ENCODE peak calls at places on chromosomes 11 and 22, in seven cellular contexts. T is stomach, O is SK-N-SH, K is sigmoid colon, J is GM23338, X is HCT116, Q is transverse colon. S is an unnamed sample.

GRCh38 chr22:28375761-28376534 is 303.7 kb downstream of the TTC28 start:
- DNase-seq in T (no peak), Q (no peak), K (no peak), J (no peak), O (no peak), X (no peak), S (no peak)

GRCh38 chr22:33831207-33831606 is 89.1 kb downstream of the LARGE1 start:
- DNase-seq in Q (no peak), J (peak; percentile 46), X (no peak), O (no peak), T (no peak), K (no peak), S (no peak)

GRCh38 chr11:95575517-95575916 is 214.1 kb downstream of the FAM76B start:
- DNase-seq in K (no peak), Q (no peak), X (no peak), T (no peak), J (no peak), O (no peak), S (no peak)

GRCh38 chr11:100515087-100515486 is 172.0 kb upstream of the ARHGAP42 start:
- DNase-seq in J (peak; percentile 83), T (no peak), O (no peak), Q (no peak), K (no peak), X (no peak), S (no peak)

GRCh38 chr11:93846411-93846810 is 4.0 kb downstream of the VSTM5 start:
- DNase-seq in O (no peak), K (no peak), T (no peak), Q (no peak), J (no peak), X (no peak), S (no peak)

GRCh38 chr11:124869856-124870387 is 4.7 kb downstream of the ROBO3 start:
- DNase-seq in K (peak; percentile 17), J (no peak), T (no peak), Q (no peak), O (no peak), X (no peak), S (no peak)

GRCh38 chr11:20208622-20209090 is 48.4 kb upstream of the DBX1 start:
- DNase-seq in X (no peak), Q (no peak), K (no peak), J (peak; percentile 63), T (no peak), O (no peak), S (no peak)

GRCh38 chr22:36356708-36357694 is 30.8 kb downstream of the MYH9 start:
- DNase-seq in T (no peak), J (no peak), O (no peak), X (no peak), K (no peak), Q (no peak), S (no peak)

GRCh38 chr11:68314886-68315580 is 2.6 kb downstream of the LRP5 start:
- DNase-seq in T (no peak), K (no peak), Q (peak; percentile 70), X (peak; percentile 26), J (no peak), O (peak; percentile 57), S (no peak)

GRCh38 chr11:78070606-78071005 is 6.9 kb downstream of the THRSP start:
- DNase-seq in J (no peak), O (no peak), X (no peak), Q (no peak), T (no peak), K (no peak), S (no peak)

GRCh38 chr11:36540998-36541397 is 26.8 kb upstream of the RAG1 start:
- DNase-seq in Q (peak; percentile 51), X (peak; percentile 38), O (peak; percentile 37), K (no peak), T (peak; percentile 49), J (peak; percentile 80), S (no peak)

GRCh38 chr22:48320671-48321515 is 1506.8 kb downstream of the BRD1 start:
- DNase-seq in J (no peak), X (no peak), K (peak; percentile 59), O (no peak), Q (no peak), T (no peak), S (no peak)

GRCh38 chr11:113103932-113104331 is 142.7 kb downstream of the NCAM1 start:
- DNase-seq in J (peak; percentile 7), X (no peak), O (no peak), K (no peak), T (no peak), Q (no peak), S (no peak)

GRCh38 chr11:120013325-120014250 is 124.3 kb downstream of the TRIM29 start:
- DNase-seq in O (peak; percentile 78), K (no peak), T (peak; percentile 73), J (peak; percentile 93), X (peak; percentile 37), Q (peak; percentile 57), S (no peak)

GRCh38 chr11:5242933-5243844 is 6.5 kb downstream of the HBG1 start:
- DNase-seq in Q (no peak), J (no peak), X (no peak), T (no peak), K (no peak), O (no peak), S (no peak)
- TF ChIP-seq POLR2AphosphoS5 in Q (no peak), J (no peak), X (no peak), T (no peak), K (no peak), O (no peak), S (no peak)

DNA sequence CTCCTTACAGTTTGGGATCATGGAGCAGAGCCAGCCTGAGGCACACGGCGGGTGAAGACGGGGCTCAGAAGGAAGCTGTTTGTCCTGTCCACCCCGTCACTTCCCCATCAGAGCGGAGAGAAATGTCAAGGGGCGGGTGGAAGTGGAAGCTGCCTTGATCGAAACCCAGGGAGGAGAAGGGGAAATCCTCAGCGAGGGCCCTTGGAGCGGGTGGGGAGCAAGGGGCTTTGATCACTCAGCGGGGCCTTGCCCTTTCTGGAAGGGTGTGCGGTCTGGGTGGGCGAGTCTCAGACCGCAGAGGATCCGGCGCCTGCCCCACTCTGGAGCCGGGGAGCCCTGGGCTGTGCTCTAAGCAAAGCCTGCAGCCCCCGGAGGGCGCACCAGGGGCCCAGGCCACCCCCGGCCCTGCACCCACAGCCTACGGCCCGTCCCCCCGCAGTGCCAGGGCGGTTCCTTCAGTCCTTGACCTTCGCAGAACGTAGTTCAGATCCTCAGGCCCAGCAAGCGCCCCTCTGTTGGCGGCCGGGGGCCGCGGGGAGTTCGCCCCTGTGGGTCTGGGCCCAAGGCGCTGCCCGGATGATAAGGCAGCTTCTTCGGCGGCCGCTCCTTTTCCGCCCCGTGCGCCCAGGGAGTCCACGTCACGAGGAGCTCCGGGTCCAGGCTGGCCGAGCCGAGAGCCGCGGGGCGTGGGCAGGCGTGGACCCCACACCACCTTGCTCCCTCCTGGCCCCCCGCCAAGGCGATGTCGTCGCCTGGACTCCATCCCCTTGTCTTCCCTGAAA is 320.6 kb downstream of the NTM start:
- DNase-seq in K (no peak), J (peak; percentile 29), X (no peak), Q (no peak), O (no peak), T (no peak), S (peak; percentile 77)
- H3K4me3 ChIP-seq in K (no peak overlapping the region), J (no peak overlapping the region), X (no peak overlapping the region), Q (no peak overlapping the region), O (no peak overlapping the region), T (no peak overlapping the region), S (no peak overlapping the region)

DNA sequence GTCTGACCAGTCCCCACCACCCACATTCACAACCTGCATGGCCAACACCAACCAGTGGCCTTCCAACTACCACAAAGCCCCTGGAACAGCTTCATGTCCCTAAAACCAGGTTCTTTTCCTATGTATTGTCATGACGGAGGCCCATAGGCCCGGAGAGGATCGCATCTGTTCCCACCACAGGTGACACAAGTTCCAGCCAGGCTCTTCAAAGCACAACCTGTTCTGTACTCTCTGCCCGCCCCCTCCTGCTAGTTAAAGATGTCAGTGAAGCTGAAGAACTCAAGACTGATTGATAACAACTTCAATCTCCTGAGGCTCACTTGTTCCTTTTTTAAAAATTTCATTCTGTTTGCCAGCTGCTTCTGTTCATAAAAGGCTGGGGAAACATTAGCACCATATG is 121.1 kb upstream of the GUCY1A2 start:
- DNase-seq in J (no peak), O (no peak), T (no peak), X (no peak), K (no peak), Q (no peak), S (no peak)
- TF ChIP-seq POLR2AphosphoS5 in J (no peak), O (no peak), T (no peak), X (no peak), K (no peak), Q (no peak), S (no peak)

DNA sequence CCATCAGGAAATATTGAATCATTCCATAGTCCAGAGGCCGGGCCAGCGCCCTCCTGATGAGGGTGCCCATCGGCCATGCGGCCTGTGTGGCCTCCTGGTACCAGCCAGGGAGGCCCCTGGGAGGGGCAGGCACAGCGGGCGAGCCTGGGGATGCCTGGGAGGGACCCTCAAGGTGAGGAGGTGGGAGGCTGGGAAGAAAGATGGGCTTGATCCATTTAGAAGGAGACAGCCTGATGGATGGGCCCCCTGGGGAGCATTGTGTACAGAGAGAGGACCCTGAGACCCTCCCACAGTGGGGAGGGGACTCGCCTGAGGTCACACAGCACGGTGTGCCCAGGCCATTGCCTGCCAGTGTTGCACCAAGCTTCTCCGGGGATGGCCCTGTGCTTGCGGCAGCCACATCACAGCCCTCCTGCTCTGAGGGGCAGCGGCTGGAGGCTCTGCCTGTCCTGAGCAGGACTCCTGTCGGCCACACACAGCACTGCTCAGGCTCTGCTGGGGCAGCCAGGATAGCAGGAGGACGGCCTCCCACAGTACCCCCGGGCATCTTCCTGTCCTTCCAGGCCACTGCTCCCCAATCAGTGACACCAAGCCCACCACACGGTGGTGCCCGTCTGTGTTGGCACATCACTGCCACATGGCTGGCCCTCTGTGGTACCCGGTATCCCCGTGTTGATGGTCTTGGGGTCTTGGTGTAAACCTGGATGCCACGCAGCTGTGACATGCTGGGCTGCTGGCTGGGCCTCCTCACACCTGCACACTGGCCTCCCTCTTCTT is 290.0 kb downstream of the TBC1D22A start:
- DNase-seq in Q (no peak), O (no peak), J (no peak), T (no peak), X (no peak), K (no peak), S (no peak)
- H3K4me3 ChIP-seq in Q (no peak overlapping the region), O (no peak overlapping the region), J (no peak overlapping the region), T (no peak overlapping the region), X (no peak overlapping the region), K (no peak overlapping the region), S (no peak overlapping the region)

GRCh38 chr11:130705670-130706421 is 210.4 kb downstream of the SNX19 start:
- DNase-seq in Q (no peak), X (no peak), T (no peak), J (no peak), O (no peak), K (no peak), S (no peak)
- TF ChIP-seq POLR2AphosphoS5 in Q (no peak), X (no peak), T (no peak), J (no peak), O (no peak), K (no peak), S (no peak)

GRCh38 chr11:118634435-118635236 is 27.2 kb downstream of the PHLDB1 start:
- DNase-seq in J (peak; percentile 96), X (no peak), Q (peak; percentile 88), T (peak; percentile 90), O (peak; percentile 69), K (peak; percentile 94), S (no peak)
- H3K4me3 ChIP-seq in J (peak overlapping the region; percentile 67), X (peak overlapping the region; percentile 50), Q (peak overlapping the region; percentile 11), T (peak overlapping the region; percentile 40), O (no peak overlapping the region), K (peak overlapping the region; percentile 48), S (peak overlapping the region; percentile 14)